ENCODE peak calls at places on chromosomes 5 and 9, in four cellular contexts. O is HuH-7.5; F is T follicular helper cell; K is activated CD4-positive, CD25-positive, alpha-beta regulatory T cell treated with anti-CD3 and anti-CD28 coated beads, Interleukin-2, amount 50 U/mL, for 72 hours. U is an unnamed sample.

GRCh38 chr9:122071716-122072115 is 21.4 kb downstream of the TTLL11 start:
- DNase-seq in O (no peak), F (no peak), K (no peak), U (no peak)

GRCh38 chr9:124818431-124819281 is 34.6 kb upstream of the WDR38 start:
- DNase-seq in O (no peak), F (no peak), K (peak; percentile 44), U (no peak)

GRCh38 chr5:102223542-102224444 is 72.3 kb downstream of the SLCO4C1 start:
- DNase-seq in O (no peak), F (no peak), K (no peak), U (no peak)

GRCh38 chr5:95962785-95963184 is 1.1 kb upstream of the ELL2 start:
- DNase-seq in O (peak; percentile 24), F (no peak), K (no peak), U (no peak)

GRCh38 chr5:88875609-88876234 is 7.3 kb downstream of the MEF2C start:
- DNase-seq in O (no peak), F (no peak), K (no peak), U (no peak)

GRCh38 chr9:121168052-121168451 is 33.6 kb downstream of the RAB14 start:
- DNase-seq in O (no peak), F (no peak), K (no peak), U (no peak)

GRCh38 chr5:88724201-88724600 is 158.8 kb downstream of the MEF2C start:
- DNase-seq in O (no peak), F (no peak), K (no peak), U (no peak)

GRCh38 chr9:74773886-74774479 is 113.7 kb downstream of the TRPM6 start:
- DNase-seq in O (peak; percentile 41), F (peak; percentile 53), K (peak; percentile 60), U (peak; percentile 37)

GRCh38 chr5:145853952-145854351 is 18.8 kb upstream of the PRELID2 start:
- DNase-seq in O (no peak), F (no peak), K (no peak), U (no peak)

GRCh38 chr9:136827794-136828473 is 14.3 kb upstream of the AJM1 start:
- DNase-seq in O (no peak), F (no peak), K (no peak), U (no peak)

GRCh38 chr5:411728-412127 is 31.2 kb upstream of the EXOC3 start:
- DNase-seq in O (no peak), F (no peak), K (no peak), U (no peak)

GRCh38 chr5:158998911-158999705 is 100.6 kb downstream of the EBF1 start:
- DNase-seq in O (no peak), F (no peak), K (no peak), U (no peak)